ENCODE peak calls at places on chromosomes 11 and 22, in six cellular contexts. L is esophagus squamous epithelium, T is heart right ventricle, S is AG04450, K is sigmoid colon, O is brain microvascular endothelial cell. M is an unnamed sample.

GRCh38 chr22:43796567-43796966 is 15.5 kb downstream of the EFCAB6 start:
- DNase-seq in L (no peak), K (no peak), O (peak), T (no peak), S (peak), M (no peak)

GRCh38 chr22:19195796-19196731 is 17.5 kb upstream of the SLC25A1 start:
- DNase-seq in S (no peak), T (no peak), O (no peak), L (no peak), K (peak), M (no peak)

GRCh38 chr11:66315498-66315885 is 1.4 kb downstream of the CD248 start:
- DNase-seq in L (no peak), K (no peak), T (no peak), S (no peak), O (no peak), M (no peak)

GRCh38 chr11:120589376-120589775 is 77.8 kb downstream of the GRIK4 start:
- DNase-seq in O (no peak), L (no peak), T (no peak), S (no peak), K (no peak), M (no peak)

GRCh38 chr22:36701941-36702640 is 1.5 kb downstream of the CACNG2 start:
- DNase-seq in T (no peak), S (no peak), O (no peak), K (no peak), L (no peak), M (no peak)

GRCh38 chr11:7437706-7438105 is 47.6 kb upstream of the OLFML1 start:
- DNase-seq in T (no peak), O (no peak), K (no peak), S (no peak), L (no peak), M (no peak)

GRCh38 chr11:61679893-61680621 is at the start of gene DAGLA:
- DNase-seq in O (no peak), S (no peak), L (no peak), K (peak), T (peak), M (peak)

GRCh38 chr11:93614111-93614784 is 47.2 kb upstream of the CEP295 start:
- DNase-seq in T (no peak), K (no peak), S (no peak), O (no peak), L (no peak), M (no peak)

GRCh38 chr11:120208012-120208441 is 2.8 kb upstream of the OAF start:
- DNase-seq in S (no peak), L (no peak), K (no peak), T (no peak), O (no peak), M (no peak)

GRCh38 chr11:44726278-44727113 is at the start of gene TSPAN18:
- DNase-seq in L (no peak), K (peak), O (no peak), S (no peak), T (peak), M (peak)
- H3K4me3 ChIP-seq in L (peak), K (peak), O (no peak), S (peak), T (peak), M (peak)

GRCh38 chr11:1197431-1197885 is 25.4 kb upstream of the MUC5B start:
- DNase-seq in L (no peak), T (no peak), K (peak), S (no peak), O (no peak), M (peak)

GRCh38 chr11:1196516-1197391 is 26.1 kb upstream of the MUC5B start:
- DNase-seq in O (no peak), S (no peak), T (peak), L (no peak), K (peak), M (peak)

GRCh38 chr11:1198766-1199688 is 23.8 kb upstream of the MUC5B start:
- DNase-seq in O (no peak), S (no peak), L (no peak), T (no peak), K (peak), M (no peak)

GRCh38 chr11:1199689-1200610 is 22.9 kb upstream of the MUC5B start:
- DNase-seq in T (no peak), L (no peak), K (peak), S (no peak), O (no peak), M (peak)

DNA sequence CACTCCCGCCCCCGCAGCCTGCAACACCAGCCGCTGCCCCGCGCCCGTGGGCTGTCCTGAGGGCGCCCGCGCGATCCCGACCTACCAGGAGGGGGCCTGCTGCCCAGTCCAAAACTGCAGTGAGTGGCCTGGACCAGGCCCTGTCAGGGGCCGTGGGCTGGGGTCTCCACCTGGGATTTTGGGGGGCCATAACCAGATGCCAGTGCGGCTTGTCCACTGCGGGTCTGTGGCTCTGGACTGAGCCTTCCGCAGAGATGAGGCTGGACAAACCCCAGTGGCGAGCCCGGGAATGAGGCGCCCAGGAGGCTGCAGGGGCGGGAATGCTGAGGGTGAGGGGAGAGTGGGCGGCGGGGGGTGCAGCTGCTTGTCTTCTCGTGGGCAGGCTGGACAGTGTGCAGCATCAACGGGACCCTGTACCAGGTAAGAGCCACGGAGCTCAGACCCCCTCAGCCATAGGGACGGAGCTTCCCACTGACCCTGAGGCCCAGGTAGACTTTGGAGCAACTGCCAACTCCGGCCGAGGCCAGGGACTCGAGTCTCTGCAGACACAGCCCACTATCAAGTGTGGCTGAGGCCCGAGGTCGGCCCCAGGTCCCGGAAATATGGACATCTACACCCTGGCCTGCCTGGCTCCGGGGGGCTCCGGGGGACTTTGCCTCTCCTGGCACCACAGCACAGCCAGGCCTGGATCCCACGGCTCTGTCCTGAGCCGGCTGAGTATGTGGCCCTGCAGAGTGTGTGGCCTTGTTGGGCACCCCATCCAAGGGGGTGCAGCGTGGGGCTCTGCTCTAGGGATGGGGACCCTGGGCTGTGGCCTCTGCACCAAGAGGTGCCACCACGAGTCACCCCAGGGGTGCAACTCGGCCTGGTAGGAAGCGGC is 24.7 kb upstream of the MUC5B start:
- DNase-seq in K (peak), S (no peak), L (no peak), T (peak), O (no peak), M (no peak)
- TF ChIP-seq CTCF in K (no peak), S (no peak), L (no peak), T (no peak), O (no peak), M (no peak)

GRCh38 chr11:118849825-118850224 is 33.9 kb upstream of the CXCR5 start:
- DNase-seq in O (no peak), L (no peak), S (no peak), T (no peak), K (no peak), M (no peak)
- H3K27ac ChIP-seq in O (no peak), L (peak), S (no peak), T (no peak), K (no peak), M (no peak)

GRCh38 chr22:33028191-33028700 is 29.9 kb downstream of the SYN3 start:
- DNase-seq in S (no peak), O (no peak), T (no peak), L (no peak), K (no peak), M (no peak)
- H3K4me3 ChIP-seq in S (no peak), O (no peak), T (no peak), L (no peak), K (no peak), M (no peak)

GRCh38 chr11:31711137-31711536 is 100.0 kb downstream of the PAX6 start:
- DNase-seq in T (no peak), S (no peak), O (no peak), K (no peak), L (no peak), M (no peak)
- TF ChIP-seq CTCF in T (no peak), S (no peak), O (no peak), K (no peak), L (no peak), M (no peak)

DNA sequence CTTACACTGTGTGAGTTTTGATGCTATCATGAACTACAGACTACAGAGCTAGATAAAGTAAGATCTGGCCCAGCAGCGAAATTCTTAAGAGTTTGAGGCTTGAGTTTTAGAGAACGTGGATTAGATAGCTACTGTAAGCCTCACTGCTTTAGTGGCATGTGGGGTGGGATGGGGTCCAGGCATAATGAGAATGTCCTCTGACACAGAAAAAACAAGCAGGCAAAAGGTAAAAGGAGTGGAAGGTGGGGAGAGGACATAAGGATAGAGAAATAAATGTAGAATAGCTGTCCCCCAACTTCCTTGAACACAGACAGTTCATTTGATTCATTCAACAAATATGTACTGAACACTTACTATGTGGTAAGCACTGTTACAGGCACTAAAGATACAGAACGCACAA is 324.5 kb upstream of the PITPNB start:
- DNase-seq in O (peak), S (no peak), T (no peak), L (no peak), K (no peak), M (no peak)
- H3K27ac ChIP-seq in O (peak), S (no peak), T (no peak), L (no peak), K (no peak), M (no peak)

GRCh38 chr11:111736191-111736590 is 30.0 kb downstream of the PPP2R1B start:
- DNase-seq in L (no peak), S (peak), K (no peak), T (peak), O (peak), M (no peak)
- H3K4me3 ChIP-seq in L (peak), S (no peak), K (no peak), T (peak), O (no peak), M (no peak)

M was measured in Peyer's patch.